ENCODE peak calls at places on chromosome 14, in nine cellular contexts. O is Calu3; Z is stimulated activated CD4-positive, alpha-beta T cell treated with anti-CD3 and anti-CD28 coated beads, Interleukin-15, amount 100 ng/mL, for 24 hours; I is CD4-positive, CD25-positive, alpha-beta regulatory T cell; V is nephron progenitor cell; Q is aorta; E is HS-27A; G is epithelial cell of esophagus; B is fibroblast of lung. X is an unnamed sample.

GRCh38 chr14:21408152-21408551 is 24.3 kb upstream of the SUPT16H start:
- DNase-seq in O (no peak), E (peak), G (peak), Z (no peak), I (no peak), V (no peak), Q (no peak), B (peak), X (no peak)

GRCh38 chr14:76686646-76687045 is 74.6 kb upstream of the VASH1 start:
- DNase-seq in E (no peak), G (no peak), Q (no peak), Z (no peak), O (no peak), V (no peak), B (no peak), I (no peak), X (no peak)

GRCh38 chr14:41785696-41786095 is 179.0 kb downstream of the LRFN5 start:
- DNase-seq in Q (no peak), B (no peak), G (no peak), V (no peak), I (no peak), E (no peak), Z (no peak), O (no peak), X (peak)

GRCh38 chr14:37874429-37875109 is 279.1 kb downstream of the TTC6 start:
- DNase-seq in B (peak), E (peak), G (peak), V (peak), I (peak), Q (peak), O (peak), Z (peak), X (peak)

GRCh38 chr14:39339003-39339402 is 93.2 kb downstream of the FBXO33 start:
- DNase-seq in V (peak), B (no peak), Z (no peak), G (no peak), Q (no peak), E (no peak), O (no peak), I (no peak), X (no peak)

GRCh38 chr14:104346112-104346462 is 207.7 kb downstream of the KIF26A start:
- DNase-seq in Z (no peak), O (no peak), V (no peak), G (no peak), E (no peak), B (no peak), Q (no peak), I (no peak), X (no peak)

GRCh38 chr14:64510825-64511679 is 6.5 kb downstream of the ZBTB1 start:
- DNase-seq in V (peak), B (peak), Z (peak), O (peak), E (no peak), G (peak), Q (peak), I (peak), X (peak)

GRCh38 chr14:24395609-24396580 is 2.9 kb upstream of the NYNRIN start:
- DNase-seq in V (no peak), Q (peak), I (no peak), B (peak), Z (no peak), O (no peak), G (peak), E (no peak), X (peak)

GRCh38 chr14:35336171-35337073 is 44.2 kb downstream of the PSMA6 start:
- DNase-seq in Q (peak), V (peak), B (peak), O (peak), I (no peak), G (peak), E (no peak), Z (no peak), X (no peak)

GRCh38 chr14:102893452-102893851 is 29.0 kb upstream of the AMN start:
- DNase-seq in I (no peak), Q (no peak), B (peak), V (no peak), E (no peak), G (no peak), Z (no peak), O (no peak), X (no peak)